ENCODE peak calls at places on chromosomes 13 and 19, in four cellular contexts. J is HCT116, Q is K562, M is HepG2. G is an unnamed sample.

GRCh38 chr13:76646946-76647345 is 239.3 kb downstream of the KCTD12 start:
- DNase-seq in M (no peak), Q (no peak), J (no peak), G (no peak)

GRCh38 chr13:39224841-39225240 is 186.6 kb downstream of the NHLRC3 start:
- DNase-seq in M (no peak), J (no peak), Q (no peak), G (no peak)

GRCh38 chr19:802888-803561 is 5.8 kb downstream of the PTBP1 start:
- DNase-seq in M (no peak), J (no peak), Q (no peak), G (no peak)

GRCh38 chr19:39987596-39987995 is 9.3 kb upstream of the ZNF546 start:
- DNase-seq in M (no peak), J (no peak), Q (no peak), G (no peak)

GRCh38 chr13:45162821-45163220 is 38.0 kb downstream of the KCTD4 start:
- DNase-seq in M (no peak), Q (no peak), J (peak), G (no peak)

GRCh38 chr13:81677857-81678256 is 1336.9 kb upstream of the SPRY2 start:
- DNase-seq in M (no peak), Q (no peak), J (no peak), G (no peak)

GRCh38 chr19:35869327-35870123 is 1.2 kb downstream of the APLP1 start:
- DNase-seq in M (peak), J (peak), Q (peak), G (peak)

GRCh38 chr19:1027953-1028902 is 1.8 kb downstream of the CNN2 start:
- DNase-seq in Q (peak), M (peak), J (peak), G (peak)

GRCh38 chr19:30212574-30212973 is 159.6 kb upstream of the ZNF536 start:
- DNase-seq in Q (no peak), M (no peak), J (no peak), G (no peak)

GRCh38 chr13:108629988-108630387 is 577 bp downstream of the MYO16 start:
- DNase-seq in J (no peak), M (no peak), Q (no peak), G (no peak)

GRCh38 chr13:29540799-29541198 is 54.7 kb downstream of the SLC7A1 start:
- DNase-seq in M (no peak), Q (no peak), J (no peak), G (no peak)

GRCh38 chr13:56515441-56515840 is 625.3 kb upstream of the PRR20A start:
- DNase-seq in Q (no peak), J (no peak), M (no peak), G (no peak)

GRCh38 chr13:98722958-98723357 is 29.5 kb downstream of the SLC15A1 start:
- DNase-seq in Q (no peak), M (no peak), J (no peak), G (no peak)

GRCh38 chr13:46667687-46668281 is 114.8 kb downstream of the LRCH1 start:
- DNase-seq in J (no peak), Q (no peak), M (no peak), G (no peak)

GRCh38 chr19:17450264-17451075 is 2.0 kb upstream of the TMEM221 start:
- DNase-seq in M (no peak), J (peak), Q (peak), G (no peak)

GRCh38 chr13:28753208-28753892 is 34.6 kb upstream of the SLC46A3 start:
- DNase-seq in Q (no peak), M (peak), J (peak), G (no peak)

GRCh38 chr13:35127466-35127865 is 185.4 kb downstream of the NBEA start:
- DNase-seq in M (no peak), Q (no peak), J (no peak), G (no peak)

GRCh38 chr13:76473552-76474134 is 412.6 kb downstream of the KCTD12 start:
- DNase-seq in Q (peak), M (peak), J (peak), G (peak)

GRCh38 chr13:102877285-102877684 is 31.5 kb downstream of the ERCC5 start:
- DNase-seq in M (peak), J (no peak), Q (no peak), G (no peak)

GRCh38 chr19:42412223-42412622 is 15.0 kb downstream of the LIPE start:
- DNase-seq in M (no peak), Q (no peak), J (no peak), G (peak)

GRCh38 chr19:41219924-41220567 is 1.0 kb downstream of the AXL start:
- DNase-seq in J (no peak), Q (peak), M (no peak), G (no peak)
- TF ChIP-seq ELF1 in J (no peak), Q (no peak), M (no peak), G (no peak)

GRCh38 chr19:10416380-10417257 is 3.7 kb upstream of the PDE4A start:
- DNase-seq in J (peak), M (peak), Q (peak), G (peak)
- TF ChIP-seq ELF1 in J (no peak), M (peak), Q (peak), G (no peak)

GRCh38 chr13:97275265-97275664 is 53.1 kb downstream of the MBNL2 start:
- DNase-seq in M (peak), Q (no peak), J (no peak), G (no peak)
- TF ChIP-seq ELF1 in M (no peak), Q (no peak), J (no peak), G (no peak)

DNA sequence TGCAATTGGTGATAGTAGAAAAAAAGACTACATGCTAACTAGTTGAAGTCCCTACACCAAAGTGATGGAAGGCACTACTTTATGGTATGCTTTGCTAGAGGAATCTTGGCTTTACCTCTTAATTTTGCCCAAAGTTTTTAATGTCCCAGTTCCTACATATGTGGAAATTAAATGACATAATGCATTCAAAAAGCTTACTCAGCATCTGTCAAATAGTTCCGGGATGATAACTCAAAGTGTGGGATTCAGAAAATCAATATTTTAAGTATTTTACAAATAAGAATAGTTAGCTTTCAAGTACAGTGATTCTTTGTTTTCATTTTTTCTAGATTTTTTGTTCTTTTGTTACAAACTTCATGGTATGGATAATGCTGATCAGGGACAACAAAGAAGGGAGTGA is 211.6 kb downstream of the PCDH20 start:
- DNase-seq in M (no peak), J (no peak), Q (no peak), G (no peak)
- TF ChIP-seq ELF1 in M (no peak), J (no peak), Q (no peak), G (no peak)

DNA sequence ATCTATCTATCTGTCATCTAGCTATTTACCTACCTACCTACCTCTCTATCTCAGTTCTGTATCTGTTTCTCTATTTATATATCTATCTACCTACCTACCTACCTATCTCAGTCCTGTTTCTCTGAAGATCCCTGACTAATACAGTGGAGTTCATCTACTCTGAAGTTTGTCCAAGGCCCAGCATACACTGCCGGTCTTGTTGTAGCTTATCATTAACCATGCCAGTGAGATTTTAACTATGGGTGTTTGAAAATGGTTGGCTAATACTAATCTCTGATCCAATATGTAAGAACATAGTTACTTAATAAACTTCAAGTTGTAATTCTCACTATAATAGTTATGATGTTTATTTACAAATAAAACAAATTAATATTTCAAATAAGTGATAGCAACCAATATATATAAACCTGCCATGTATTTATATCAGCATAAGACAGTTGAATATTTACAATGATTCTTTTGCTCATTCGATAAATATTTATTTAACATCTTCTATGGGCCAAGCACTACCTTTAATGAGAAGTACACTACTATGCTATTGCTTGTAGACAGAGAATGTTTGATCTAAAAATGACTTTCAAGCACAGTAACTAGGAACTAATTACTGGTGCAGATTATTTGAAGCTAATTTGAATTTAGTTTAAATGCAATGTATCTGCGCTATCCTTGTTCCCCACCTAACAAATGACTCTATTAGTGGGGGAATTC is 242.1 kb downstream of the KLF5 start:
- DNase-seq in J (no peak), Q (no peak), M (no peak), G (no peak)
- TF ChIP-seq ELF1 in J (no peak), Q (no peak), M (no peak), G (no peak)

GRCh38 chr13:20550799-20551198 is 16.2 kb upstream of the IFT88 start:
- DNase-seq in J (no peak), Q (no peak), M (peak), G (no peak)
- TF ChIP-seq ELF1 in J (no peak), Q (no peak), M (no peak), G (no peak)

DNA sequence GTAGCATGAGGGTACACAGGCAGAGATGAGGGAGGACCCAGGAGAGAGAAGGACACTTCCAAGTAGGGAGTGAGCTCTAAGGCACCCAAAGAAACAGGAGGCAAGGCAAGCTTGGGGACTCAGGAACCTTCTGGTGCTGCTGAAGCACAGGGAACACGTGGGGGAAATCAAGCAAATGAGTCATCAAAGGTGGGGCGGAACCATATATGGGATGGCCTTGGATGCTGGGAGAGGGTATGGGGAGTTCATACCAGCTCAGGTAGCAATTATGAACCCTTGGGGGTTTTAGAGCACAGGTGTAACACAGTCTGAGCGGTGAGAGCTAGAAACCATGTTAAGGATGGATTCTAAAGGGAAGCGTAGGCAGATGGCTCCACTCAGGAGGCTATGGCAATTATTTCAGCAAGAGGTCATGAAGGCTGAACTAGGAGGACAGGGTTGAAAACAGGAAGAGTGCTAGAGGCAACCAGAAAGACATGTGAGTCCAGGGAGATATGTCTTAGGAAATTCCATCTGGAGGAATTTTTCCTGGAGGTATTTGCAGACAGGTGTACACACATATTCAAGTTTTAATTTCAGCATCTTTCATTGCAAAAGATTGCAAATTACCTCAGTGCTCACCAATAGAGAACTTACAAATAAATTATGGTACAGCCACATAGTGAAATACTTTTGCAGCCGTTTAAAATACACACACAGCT is 77.1 kb downstream of the STARD13 start:
- DNase-seq in J (no peak), Q (no peak), M (no peak), G (no peak)
- TF ChIP-seq ELF1 in J (no peak), Q (no peak), M (no peak), G (no peak)

GRCh38 chr13:60617863-60618733 is 221.1 kb downstream of the TDRD3 start:
- DNase-seq in Q (no peak), M (peak), J (no peak), G (no peak)

GRCh38 chr13:60612593-60612992 is 215.6 kb downstream of the TDRD3 start:
- DNase-seq in Q (no peak), M (no peak), J (no peak), G (no peak)

GRCh38 chr13:60611523-60611922 is 214.5 kb downstream of the TDRD3 start:
- DNase-seq in J (no peak), Q (no peak), M (no peak), G (no peak)

DNA sequence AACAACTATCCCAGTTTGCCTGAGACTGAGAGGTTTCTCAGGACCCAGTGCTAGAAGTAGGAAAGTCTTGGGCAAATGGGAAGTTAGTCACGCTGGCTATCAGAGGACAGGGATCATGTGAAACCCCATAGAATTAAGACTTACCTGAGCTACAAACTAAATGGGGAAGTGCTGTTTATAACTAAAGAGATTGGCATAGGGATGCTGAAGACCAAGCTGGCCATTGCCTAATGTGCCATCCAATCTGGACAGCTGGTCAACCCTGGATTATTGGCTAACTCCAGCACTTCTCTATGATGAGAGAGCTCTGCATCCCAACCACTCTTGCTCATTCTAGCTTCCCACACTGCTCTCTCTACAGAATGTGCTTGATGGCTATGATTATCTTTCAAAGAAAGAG is 216.1 kb downstream of the TDRD3 start:
- DNase-seq in J (no peak), Q (no peak), M (no peak), G (no peak)
- TF ChIP-seq ELF1 in J (no peak), Q (no peak), M (no peak), G (no peak)

DNA sequence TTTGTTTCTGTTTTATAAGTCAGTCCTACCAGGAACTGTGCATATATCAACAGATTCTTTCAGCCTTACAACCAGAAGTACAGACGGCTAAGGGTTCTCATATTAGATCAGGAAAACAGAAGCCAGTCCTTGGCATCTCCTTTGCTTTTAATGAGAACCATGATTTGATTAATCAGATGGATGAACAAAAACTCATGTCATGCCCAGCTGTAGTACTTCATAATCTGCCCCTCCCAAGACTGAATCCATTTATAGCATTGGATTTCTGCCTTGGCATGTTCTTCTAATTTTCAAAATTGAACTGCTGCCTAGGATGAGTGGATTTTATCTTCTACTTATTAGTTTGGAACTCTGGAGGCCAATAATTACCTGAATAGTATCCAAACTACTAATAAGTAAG is 617.2 kb downstream of the SLITRK5 start:
- DNase-seq in J (no peak), Q (no peak), M (no peak), G (no peak)
- TF ChIP-seq ELF1 in J (no peak), Q (no peak), M (no peak), G (no peak)

GRCh38 chr19:23957660-23958281 is 43.1 kb downstream of the ZNF726 start:
- DNase-seq in Q (no peak), J (peak), M (no peak), G (no peak)
- TF ChIP-seq ELF1 in Q (no peak), J (no peak), M (no peak), G (no peak)

G was measured in SK-N-SH.